ENCODE peak calls at places on chromosome 15, in five cellular contexts. U is kidney, A is pancreas, E is colonic mucosa, C is endothelial cell of umbilical vein. Q is an unnamed sample.

GRCh38 chr15:22895465-22896190 is 57.2 kb downstream of the NIPA2 start:
- DNase-seq in U (peak; percentile 66), A (no peak), E (peak; percentile 56), C (no peak), Q (no peak)

GRCh38 chr15:31372635-31373091 is 46.0 kb downstream of the KLF13 start:
- DNase-seq in U (peak; percentile 90), A (peak; percentile 53), E (no peak), C (no peak), Q (no peak)

GRCh38 chr15:64774556-64775523 is 549 bp downstream of the RBPMS2 start:
- DNase-seq in U (peak; percentile 75), A (peak; percentile 35), E (no peak), C (peak; percentile 25), Q (no peak)

GRCh38 chr15:47812436-47813109 is 95.3 kb downstream of the SEMA6D start:
- DNase-seq in U (no peak), A (no peak), E (no peak), C (no peak), Q (no peak)

GRCh38 chr15:90812881-90813280 is 55.5 kb upstream of the FURIN start:
- DNase-seq in U (no peak), A (no peak), E (no peak), C (no peak), Q (no peak)

GRCh38 chr15:73989001-73989798 is 2.9 kb downstream of the STOML1 start:
- DNase-seq in U (no peak), A (no peak), E (no peak), C (peak; percentile 56), Q (no peak)

GRCh38 chr15:23033979-23034378 is 5.4 kb downstream of the TUBGCP5 start:
- DNase-seq in U (no peak), A (no peak), E (no peak), C (no peak), Q (no peak)

GRCh38 chr15:101169457-101170071 is 82.3 kb downstream of the CHSY1 start:
- DNase-seq in U (no peak), A (no peak), E (no peak), C (no peak), Q (no peak)

GRCh38 chr15:64209680-64210334 is 47.0 kb upstream of the PPIB start:
- DNase-seq in U (no peak), A (no peak), E (no peak), C (peak; percentile 77), Q (no peak)

GRCh38 chr15:93997071-93997658 is 234.2 kb upstream of the MCTP2 start:
- DNase-seq in U (no peak), A (no peak), E (no peak), C (peak; percentile 6), Q (no peak)

GRCh38 chr15:81777546-81777945 is 268.3 kb downstream of the MEX3B start:
- DNase-seq in U (no peak), A (no peak), E (no peak), C (no peak), Q (no peak)

GRCh38 chr15:63497642-63498100 is 6.7 kb upstream of the USP3 start:
- DNase-seq in U (no peak), A (no peak), E (no peak), C (no peak), Q (no peak)

GRCh38 chr15:74259324-74259712 is 23.2 kb downstream of the CCDC33 start:
- DNase-seq in U (peak; percentile 8), A (no peak), E (no peak), C (no peak), Q (no peak)

GRCh38 chr15:95280711-95281110 is 1049.3 kb downstream of the MCTP2 start:
- DNase-seq in U (no peak), A (no peak), E (no peak), C (no peak), Q (no peak)

GRCh38 chr15:92531406-92531805 is 124.2 kb downstream of the FAM174B start:
- DNase-seq in U (no peak), A (no peak), E (no peak), C (no peak), Q (no peak)

GRCh38 chr15:47773163-47773562 is 55.9 kb downstream of the SEMA6D start:
- DNase-seq in U (no peak), A (no peak), E (no peak), C (no peak), Q (no peak)

GRCh38 chr15:96046620-96047240 is 283.8 kb upstream of the NR2F2 start:
- DNase-seq in U (no peak), A (no peak), E (no peak), C (no peak), Q (no peak)

GRCh38 chr15:39585871-39586301 is 5.0 kb downstream of the THBS1 start:
- DNase-seq in U (no peak), A (no peak), E (no peak), C (no peak), Q (no peak)

GRCh38 chr15:90388462-90389182 is 580 bp downstream of the IQGAP1 start:
- DNase-seq in U (peak; percentile 91), A (peak; percentile 77), E (peak; percentile 75), C (peak; percentile 48), Q (peak; percentile 34)

GRCh38 chr15:93974804-93975481 is 256.4 kb upstream of the MCTP2 start:
- DNase-seq in U (no peak), A (no peak), E (no peak), C (no peak), Q (peak; percentile 5)

GRCh38 chr15:45802140-45802539 is 167.3 kb downstream of the SQOR start:
- DNase-seq in U (no peak), A (no peak), E (no peak), C (no peak), Q (no peak)

GRCh38 chr15:89937365-89938355 is 24.9 kb upstream of the ARPIN start:
- DNase-seq in U (no peak), A (no peak), E (no peak), C (no peak), Q (no peak)

GRCh38 chr15:51830279-51830806 is 890 bp downstream of the TMOD3 start:
- DNase-seq in U (no peak), A (no peak), E (no peak), C (peak; percentile 69), Q (no peak)

GRCh38 chr15:94305133-94305532 is 73.8 kb downstream of the MCTP2 start:
- DNase-seq in U (no peak), A (no peak), E (no peak), C (no peak), Q (no peak)

GRCh38 chr15:55742498-55742926 is 440 bp downstream of the PRTG start:
- DNase-seq in U (peak; percentile 80), A (peak; percentile 20), E (peak; percentile 29), C (peak; percentile 65), Q (no peak)

GRCh38 chr15:40891810-40892448 is 2.3 kb upstream of the VPS18 start:
- DNase-seq in U (no peak), A (peak; percentile 58), E (peak; percentile 76), C (peak; percentile 55), Q (no peak)

GRCh38 chr15:49380912-49381311 is 42.1 kb upstream of the FGF7 start:
- DNase-seq in U (no peak), A (no peak), E (no peak), C (no peak), Q (no peak)

DNA sequence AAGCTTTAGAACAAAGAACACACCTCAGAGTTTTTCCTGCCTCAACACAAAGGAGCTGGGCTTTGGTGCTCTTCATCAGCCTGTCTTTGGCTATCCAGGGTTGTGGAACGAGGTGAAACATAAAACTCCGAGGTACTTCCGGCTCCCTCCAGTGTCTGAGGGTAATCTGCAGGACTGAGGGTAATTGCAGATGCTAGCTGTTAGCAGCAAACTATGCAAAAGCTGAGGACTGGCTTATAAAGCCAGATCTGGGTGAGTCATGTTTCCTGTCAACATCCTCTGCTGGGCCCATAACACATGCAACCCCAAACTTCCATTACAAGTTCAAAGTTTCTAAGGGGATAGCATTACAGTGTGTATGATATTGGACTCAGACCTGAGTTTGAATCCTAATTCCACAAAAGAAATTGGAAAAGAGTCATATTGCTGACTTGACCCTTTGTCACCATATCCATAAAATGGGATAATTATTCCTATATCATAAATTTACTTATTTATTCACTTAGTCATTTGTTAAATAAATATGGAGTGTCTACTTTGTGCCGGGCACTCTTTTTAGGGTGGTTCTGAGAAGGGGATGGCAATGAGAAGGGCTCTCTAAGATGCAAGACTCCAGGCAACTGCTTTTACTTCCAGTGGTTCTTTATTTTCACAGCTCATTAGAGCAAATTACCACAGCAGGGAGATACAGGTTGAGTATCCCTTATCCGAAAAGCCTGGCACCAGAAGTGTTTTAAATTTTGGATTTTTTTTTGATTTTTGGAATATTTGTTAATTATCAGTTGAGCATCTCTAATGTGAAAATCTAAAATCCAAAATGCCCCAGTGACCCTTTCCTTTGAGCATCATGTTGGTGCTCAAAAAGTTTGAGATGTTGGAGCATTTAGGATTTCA is 9.5 kb upstream of the TRIM69 start:
- DNase-seq in U (no peak), A (no peak), E (peak; percentile 78), C (peak; percentile 93), Q (no peak)
- H3K4me3 ChIP-seq in U (no peak overlapping the region), A (no peak overlapping the region), E (no peak overlapping the region), C (no peak overlapping the region), Q (no peak overlapping the region)

DNA sequence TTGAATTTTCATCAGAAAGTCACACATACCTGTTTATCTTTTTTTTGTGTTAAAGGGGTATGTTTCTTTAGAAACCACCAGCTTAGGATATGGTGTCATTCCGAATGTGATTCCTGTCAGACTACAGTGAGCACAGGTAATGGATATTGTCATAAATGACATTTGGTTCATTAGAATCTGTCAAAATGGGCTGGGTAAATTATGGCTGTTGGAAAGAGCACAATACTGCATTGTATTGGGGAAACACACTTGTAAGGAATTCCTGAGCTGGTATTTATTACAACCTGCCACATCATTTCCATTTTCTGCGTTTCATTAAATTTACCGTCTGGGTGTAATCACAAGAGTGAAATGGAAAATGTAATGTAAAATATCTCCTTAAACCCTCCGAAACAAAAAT is 78.8 kb downstream of the ADAMTSL3 start:
- DNase-seq in U (no peak), A (no peak), E (no peak), C (no peak), Q (no peak)
- H3K27ac ChIP-seq in U (no peak overlapping the region), A (no peak overlapping the region), E (no peak overlapping the region), C (no peak overlapping the region), Q (no peak overlapping the region)

DNA sequence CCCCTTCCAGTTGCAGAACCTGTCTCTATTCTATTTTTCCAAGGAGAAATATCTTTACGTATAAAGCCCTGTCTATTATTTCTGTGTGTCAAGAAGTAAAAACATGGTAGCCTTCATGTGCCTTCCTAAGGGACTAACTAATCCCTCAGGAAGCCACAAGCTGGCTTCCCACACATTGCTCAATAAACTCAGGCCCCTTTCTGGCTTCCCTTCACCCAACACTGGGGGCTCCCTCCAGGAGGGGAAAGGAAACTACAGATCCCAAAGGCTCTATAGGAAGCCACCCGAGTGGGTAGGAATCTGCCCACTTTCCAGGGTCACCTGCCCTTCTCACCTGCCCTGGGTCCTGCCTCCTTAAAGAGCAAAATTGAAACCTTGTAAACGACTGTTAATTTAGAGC is 4.6 kb downstream of the TLE3 start:
- DNase-seq in U (no peak), A (no peak), E (peak; percentile 38), C (no peak), Q (no peak)
- TF ChIP-seq CTCF in U (no peak), A (no peak), E (no peak), C (no peak), Q (no peak)

GRCh38 chr15:98725874-98726273 is 77.5 kb downstream of the IGF1R start:
- DNase-seq in U (no peak), A (no peak), E (peak; percentile 42), C (no peak), Q (no peak)

GRCh38 chr15:98727115-98728040 is 79.0 kb downstream of the IGF1R start:
- DNase-seq in U (peak; percentile 97), A (peak; percentile 82), E (peak; percentile 83), C (peak; percentile 92), Q (no peak)

GRCh38 chr15:98729446-98730042 is 81.2 kb downstream of the IGF1R start:
- DNase-seq in U (no peak), A (no peak), E (no peak), C (peak; percentile 44), Q (no peak)

GRCh38 chr15:98728811-98729160 is 80.4 kb downstream of the IGF1R start:
- DNase-seq in U (no peak), A (no peak), E (no peak), C (no peak), Q (no peak)

GRCh38 chr15:98728107-98728810 is 79.9 kb downstream of the IGF1R start:
- DNase-seq in U (no peak), A (no peak), E (no peak), C (no peak), Q (no peak)
- H3K4me3 ChIP-seq in U (no peak overlapping the region), A (no peak overlapping the region), E (no peak overlapping the region), C (no peak overlapping the region), Q (no peak overlapping the region)